ENCODE peak calls at places on chromosome 21, in six cellular contexts. One of them, this sample, is unnamed.

GRCh38 chr21:25885880-25886279 is 151.1 kb downstream of the GABPA start:
- DNase-seq in mesendoderm: no peak
- DNase-seq in endothelial cell of umbilical vein: peak; percentile 84
- DNase-seq in CD8-positive, alpha-beta T cell: no peak
- DNase-seq in Karpas-422: no peak
- DNase-seq in colonic mucosa: no peak
- DNase-seq in this sample: no peak

GRCh38 chr21:31326478-31327247 is 17.4 kb downstream of the TIAM1 start:
- DNase-seq in colonic mucosa: no peak
- DNase-seq in mesendoderm: no peak
- DNase-seq in CD8-positive, alpha-beta T cell: peak; percentile 12
- DNase-seq in Karpas-422: peak; percentile 77
- DNase-seq in endothelial cell of umbilical vein: no peak
- DNase-seq in this sample: no peak

GRCh38 chr21:38955495-38955894 is 149.8 kb downstream of the ETS2 start:
- DNase-seq in CD8-positive, alpha-beta T cell: no peak
- DNase-seq in mesendoderm: no peak
- DNase-seq in Karpas-422: no peak
- DNase-seq in endothelial cell of umbilical vein: no peak
- DNase-seq in colonic mucosa: peak; percentile 59
- DNase-seq in this sample: peak; percentile 76

GRCh38 chr21:35366348-35367085 is 317.4 kb upstream of the RUNX1 start:
- DNase-seq in Karpas-422: no peak
- DNase-seq in mesendoderm: no peak
- DNase-seq in colonic mucosa: no peak
- DNase-seq in CD8-positive, alpha-beta T cell: no peak
- DNase-seq in endothelial cell of umbilical vein: no peak
- DNase-seq in this sample: peak; percentile 46

GRCh38 chr21:38914531-38915385 is 109.0 kb downstream of the ETS2 start:
- DNase-seq in CD8-positive, alpha-beta T cell: no peak
- DNase-seq in colonic mucosa: no peak
- DNase-seq in endothelial cell of umbilical vein: no peak
- DNase-seq in mesendoderm: no peak
- DNase-seq in Karpas-422: no peak
- DNase-seq in this sample: no peak

GRCh38 chr21:43903451-43904091 is 38.5 kb downstream of the AGPAT3 start:
- DNase-seq in Karpas-422: no peak
- DNase-seq in colonic mucosa: peak; percentile 50
- DNase-seq in mesendoderm: no peak
- DNase-seq in CD8-positive, alpha-beta T cell: no peak
- DNase-seq in endothelial cell of umbilical vein: no peak
- DNase-seq in this sample: no peak

GRCh38 chr21:39660596-39660995 is 47.9 kb downstream of the B3GALT5 start:
- DNase-seq in mesendoderm: peak; percentile 87
- DNase-seq in endothelial cell of umbilical vein: peak; percentile 43
- DNase-seq in Karpas-422: no peak
- DNase-seq in CD8-positive, alpha-beta T cell: no peak
- DNase-seq in colonic mucosa: peak; percentile 58
- DNase-seq in this sample: peak; percentile 72

GRCh38 chr21:38659936-38660332 is 145.8 kb upstream of the ETS2 start:
- DNase-seq in colonic mucosa: no peak
- DNase-seq in Karpas-422: no peak
- DNase-seq in endothelial cell of umbilical vein: no peak
- DNase-seq in CD8-positive, alpha-beta T cell: no peak
- DNase-seq in mesendoderm: no peak
- DNase-seq in this sample: no peak

GRCh38 chr21:15064576-15065380 is at the start of gene NRIP1:
- DNase-seq in Karpas-422: no peak
- DNase-seq in endothelial cell of umbilical vein: peak; percentile 92
- DNase-seq in mesendoderm: peak; percentile 94
- DNase-seq in CD8-positive, alpha-beta T cell: peak; percentile 74
- DNase-seq in colonic mucosa: peak; percentile 90
- DNase-seq in this sample: peak; percentile 88

GRCh38 chr21:39863111-39863510 is 4.1 kb upstream of the PCP4 start:
- DNase-seq in colonic mucosa: peak; percentile 57
- DNase-seq in CD8-positive, alpha-beta T cell: no peak
- DNase-seq in Karpas-422: no peak
- DNase-seq in mesendoderm: no peak
- DNase-seq in endothelial cell of umbilical vein: no peak
- DNase-seq in this sample: no peak

GRCh38 chr21:38797470-38797869 is 8.3 kb upstream of the ETS2 start:
- DNase-seq in mesendoderm: peak; percentile 79
- DNase-seq in endothelial cell of umbilical vein: no peak
- DNase-seq in CD8-positive, alpha-beta T cell: no peak
- DNase-seq in colonic mucosa: no peak
- DNase-seq in Karpas-422: no peak
- DNase-seq in this sample: no peak

GRCh38 chr21:14877581-14878228 is 187.1 kb downstream of the NRIP1 start:
- DNase-seq in colonic mucosa: no peak
- DNase-seq in Karpas-422: no peak
- DNase-seq in mesendoderm: no peak
- DNase-seq in CD8-positive, alpha-beta T cell: no peak
- DNase-seq in endothelial cell of umbilical vein: peak; percentile 75
- DNase-seq in this sample: peak; percentile 53

GRCh38 chr21:38917045-38917774 is 111.5 kb downstream of the ETS2 start:
- DNase-seq in endothelial cell of umbilical vein: no peak
- DNase-seq in mesendoderm: no peak
- DNase-seq in CD8-positive, alpha-beta T cell: no peak
- DNase-seq in Karpas-422: no peak
- DNase-seq in colonic mucosa: no peak
- DNase-seq in this sample: no peak

GRCh38 chr21:17560377-17560776 is 47.5 kb downstream of the CXADR start:
- DNase-seq in Karpas-422: no peak
- DNase-seq in mesendoderm: no peak
- DNase-seq in CD8-positive, alpha-beta T cell: no peak
- DNase-seq in endothelial cell of umbilical vein: peak; percentile 12
- DNase-seq in colonic mucosa: no peak
- DNase-seq in this sample: no peak

GRCh38 chr21:29938968-29939858 is 583 bp downstream of the GRIK1 start:
- DNase-seq in colonic mucosa: no peak
- DNase-seq in endothelial cell of umbilical vein: no peak
- DNase-seq in mesendoderm: peak; percentile 30
- DNase-seq in CD8-positive, alpha-beta T cell: no peak
- DNase-seq in Karpas-422: no peak
- DNase-seq in this sample: no peak

GRCh38 chr21:31108969-31109368 is 70.7 kb upstream of the KRTAP19-8 start:
- DNase-seq in mesendoderm: peak; percentile 73
- DNase-seq in colonic mucosa: no peak
- DNase-seq in endothelial cell of umbilical vein: no peak
- DNase-seq in CD8-positive, alpha-beta T cell: no peak
- DNase-seq in Karpas-422: peak; percentile 61
- DNase-seq in this sample: no peak

DNA sequence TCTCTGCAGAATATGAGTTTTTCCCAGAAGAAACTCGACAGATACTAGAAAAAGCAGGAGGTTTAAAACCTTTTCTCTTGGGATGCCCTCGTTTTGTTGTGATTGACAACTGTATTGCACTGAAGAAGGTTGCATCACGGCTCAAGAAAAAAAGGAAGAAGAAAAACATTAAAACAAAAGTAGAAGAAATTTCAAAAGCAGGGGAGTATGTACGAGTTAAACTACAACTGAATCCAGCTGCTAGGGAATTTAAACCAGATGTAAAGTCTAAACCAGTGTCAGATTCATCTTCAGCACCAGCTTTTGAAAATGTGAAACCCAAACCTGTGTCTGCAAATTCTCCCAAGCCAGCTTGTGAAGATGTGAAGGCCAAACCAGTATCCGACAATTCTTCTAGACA is 92.6 kb downstream of the TTC3 start:
- DNase-seq in endothelial cell of umbilical vein: no peak
- DNase-seq in mesendoderm: no peak
- DNase-seq in Karpas-422: no peak
- DNase-seq in CD8-positive, alpha-beta T cell: no peak
- DNase-seq in colonic mucosa: no peak
- DNase-seq in this sample: no peak
- H3K27ac ChIP-seq in endothelial cell of umbilical vein: no peak overlapping the region
- H3K27ac ChIP-seq in mesendoderm: no peak overlapping the region
- H3K27ac ChIP-seq in Karpas-422: peak overlapping the region; percentile 34
- H3K27ac ChIP-seq in CD8-positive, alpha-beta T cell: no peak overlapping the region
- H3K27ac ChIP-seq in colonic mucosa: no peak overlapping the region
- H3K27ac ChIP-seq in this sample: no peak overlapping the region

GRCh38 chr21:45423201-45423955 is 18.4 kb downstream of the COL18A1 start:
- DNase-seq in Karpas-422: no peak
- DNase-seq in colonic mucosa: no peak
- DNase-seq in CD8-positive, alpha-beta T cell: no peak
- DNase-seq in endothelial cell of umbilical vein: no peak
- DNase-seq in mesendoderm: no peak
- DNase-seq in this sample: no peak

GRCh38 chr21:45421071-45421845 is 16.3 kb downstream of the COL18A1 start:
- DNase-seq in colonic mucosa: no peak
- DNase-seq in CD8-positive, alpha-beta T cell: no peak
- DNase-seq in endothelial cell of umbilical vein: no peak
- DNase-seq in mesendoderm: no peak
- DNase-seq in Karpas-422: no peak
- DNase-seq in this sample: no peak

GRCh38 chr21:45420623-45421041 is 15.7 kb downstream of the COL18A1 start:
- DNase-seq in endothelial cell of umbilical vein: no peak
- DNase-seq in CD8-positive, alpha-beta T cell: no peak
- DNase-seq in Karpas-422: no peak
- DNase-seq in colonic mucosa: no peak
- DNase-seq in mesendoderm: no peak
- DNase-seq in this sample: no peak

GRCh38 chr21:45420061-45420521 is 15.1 kb downstream of the COL18A1 start:
- DNase-seq in CD8-positive, alpha-beta T cell: no peak
- DNase-seq in endothelial cell of umbilical vein: no peak
- DNase-seq in mesendoderm: no peak
- DNase-seq in Karpas-422: no peak
- DNase-seq in colonic mucosa: no peak
- DNase-seq in this sample: no peak

GRCh38 chr21:45421846-45422775 is 17.1 kb downstream of the COL18A1 start:
- DNase-seq in endothelial cell of umbilical vein: no peak
- DNase-seq in CD8-positive, alpha-beta T cell: no peak
- DNase-seq in colonic mucosa: no peak
- DNase-seq in Karpas-422: no peak
- DNase-seq in mesendoderm: no peak
- DNase-seq in this sample: no peak
- H3K27ac ChIP-seq in endothelial cell of umbilical vein: no peak overlapping the region
- H3K27ac ChIP-seq in CD8-positive, alpha-beta T cell: no peak overlapping the region
- H3K27ac ChIP-seq in colonic mucosa: no peak overlapping the region
- H3K27ac ChIP-seq in Karpas-422: no peak overlapping the region
- H3K27ac ChIP-seq in mesendoderm: no peak overlapping the region
- H3K27ac ChIP-seq in this sample: no peak overlapping the region

GRCh38 chr21:34200288-34200905 is 127.0 kb downstream of the MRPS6 start:
- DNase-seq in mesendoderm: no peak
- DNase-seq in CD8-positive, alpha-beta T cell: no peak
- DNase-seq in Karpas-422: no peak
- DNase-seq in endothelial cell of umbilical vein: no peak
- DNase-seq in colonic mucosa: no peak
- DNase-seq in this sample: no peak
- H3K27ac ChIP-seq in mesendoderm: no peak overlapping the region
- H3K27ac ChIP-seq in CD8-positive, alpha-beta T cell: no peak overlapping the region
- H3K27ac ChIP-seq in Karpas-422: no peak overlapping the region
- H3K27ac ChIP-seq in endothelial cell of umbilical vein: no peak overlapping the region
- H3K27ac ChIP-seq in colonic mucosa: peak overlapping the region; percentile 34
- H3K27ac ChIP-seq in this sample: no peak overlapping the region

DNA sequence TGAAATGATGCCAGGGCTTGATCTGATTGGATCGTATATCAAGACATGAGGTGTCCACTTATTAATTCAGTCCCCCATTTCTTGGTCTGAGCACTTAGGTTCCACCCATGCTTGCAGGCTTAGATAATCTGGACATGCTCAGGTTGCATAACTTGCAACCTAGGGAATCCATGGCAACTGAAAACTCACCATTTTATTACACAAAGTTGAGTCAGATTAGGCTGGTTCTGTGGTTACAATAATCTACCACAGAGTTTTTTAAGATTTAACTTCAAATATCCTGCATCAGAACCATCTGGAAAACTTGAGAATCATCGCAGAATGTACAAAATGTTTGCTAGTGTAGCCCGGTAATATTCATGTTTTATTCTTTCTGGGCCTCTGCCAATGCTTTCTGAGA is 707.1 kb upstream of the ADAMTS5 start:
- DNase-seq in CD8-positive, alpha-beta T cell: no peak
- DNase-seq in mesendoderm: no peak
- DNase-seq in Karpas-422: no peak
- DNase-seq in colonic mucosa: no peak
- DNase-seq in endothelial cell of umbilical vein: no peak
- DNase-seq in this sample: peak; percentile 88
- H3K27ac ChIP-seq in CD8-positive, alpha-beta T cell: no peak overlapping the region
- H3K27ac ChIP-seq in mesendoderm: no peak overlapping the region
- H3K27ac ChIP-seq in Karpas-422: no peak overlapping the region
- H3K27ac ChIP-seq in colonic mucosa: no peak overlapping the region
- H3K27ac ChIP-seq in endothelial cell of umbilical vein: no peak overlapping the region
- H3K27ac ChIP-seq in this sample: peak overlapping the region; percentile 52

DNA sequence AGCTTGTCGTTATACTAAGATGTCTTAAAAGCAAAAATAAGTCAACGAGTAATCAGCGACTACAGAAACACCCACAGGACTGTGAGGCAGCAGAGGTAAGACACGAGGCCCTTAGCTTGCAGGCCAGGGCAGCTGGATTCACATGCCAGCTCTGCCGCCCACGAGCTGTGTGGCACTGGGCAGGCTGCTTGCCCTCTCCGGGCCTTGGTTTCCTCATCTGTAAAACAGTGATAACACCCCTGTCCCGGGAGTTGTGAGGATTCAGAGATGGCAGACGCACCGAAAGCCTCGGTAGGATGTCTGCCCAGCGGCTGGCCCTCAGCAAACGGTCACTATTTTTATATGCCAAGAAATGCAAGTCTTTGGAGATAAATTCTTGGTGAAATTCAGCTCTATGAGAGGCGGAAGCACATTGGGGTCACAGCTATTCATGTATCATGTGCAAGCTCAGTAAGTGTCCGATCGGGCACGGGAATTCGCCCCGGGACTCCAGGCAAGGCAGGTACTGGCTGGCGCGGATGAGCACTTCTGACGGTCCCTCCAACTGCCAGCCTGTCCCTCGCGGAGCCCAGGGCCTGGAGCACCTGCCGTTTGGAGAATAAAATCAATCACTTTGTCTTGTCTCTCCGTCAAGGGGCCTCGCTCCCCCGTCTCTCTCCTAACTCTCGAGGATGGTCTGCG is 1.1 kb downstream of the C2CD2 start:
- DNase-seq in endothelial cell of umbilical vein: peak; percentile 32
- DNase-seq in colonic mucosa: peak; percentile 33
- DNase-seq in mesendoderm: peak; percentile 22
- DNase-seq in Karpas-422: no peak
- DNase-seq in CD8-positive, alpha-beta T cell: no peak
- DNase-seq in this sample: no peak
- H3K27ac ChIP-seq in endothelial cell of umbilical vein: peak overlapping the region; percentile 64
- H3K27ac ChIP-seq in colonic mucosa: no peak overlapping the region
- H3K27ac ChIP-seq in mesendoderm: no peak overlapping the region
- H3K27ac ChIP-seq in Karpas-422: no peak overlapping the region
- H3K27ac ChIP-seq in CD8-positive, alpha-beta T cell: no peak overlapping the region
- H3K27ac ChIP-seq in this sample: peak overlapping the region; percentile 30

DNA sequence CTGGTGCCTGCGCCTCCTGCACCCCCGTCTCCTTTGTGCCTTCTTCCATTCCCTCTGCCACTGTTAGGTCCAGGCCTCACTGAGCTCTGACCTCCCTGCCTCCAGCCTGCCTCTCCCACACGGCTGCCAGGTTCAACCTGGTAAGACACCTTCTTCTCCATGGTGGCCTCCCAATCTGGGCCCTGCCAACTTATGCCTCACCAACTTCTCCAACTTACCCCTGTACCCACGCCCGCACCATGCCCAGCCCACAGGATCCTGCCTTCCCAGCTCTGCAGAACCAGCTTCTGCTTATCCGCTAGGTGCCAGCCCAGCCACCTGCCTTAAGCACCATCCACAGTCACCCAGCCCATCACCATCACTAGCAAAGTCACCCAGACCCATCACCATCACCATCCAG is 37.2 kb downstream of the PDE9A start:
- DNase-seq in CD8-positive, alpha-beta T cell: no peak
- DNase-seq in Karpas-422: no peak
- DNase-seq in mesendoderm: no peak
- DNase-seq in endothelial cell of umbilical vein: no peak
- DNase-seq in colonic mucosa: no peak
- DNase-seq in this sample: no peak
- H3K27ac ChIP-seq in CD8-positive, alpha-beta T cell: no peak overlapping the region
- H3K27ac ChIP-seq in Karpas-422: no peak overlapping the region
- H3K27ac ChIP-seq in mesendoderm: no peak overlapping the region
- H3K27ac ChIP-seq in endothelial cell of umbilical vein: no peak overlapping the region
- H3K27ac ChIP-seq in colonic mucosa: no peak overlapping the region
- H3K27ac ChIP-seq in this sample: no peak overlapping the region